ENCODE peak calls at places on chromosome 7, in eight cellular contexts. V is right cardiac atrium, O is NCI-H1436, J is fibroblast of lung, D is HFF-Myc, P is colonic mucosa, G is A549, Y is mammary epithelial cell. X is an unnamed sample.

GRCh38 chr7:131083781-131084180 is 243.9 kb upstream of the MKLN1 start:
- DNase-seq in Y (no peak), P (no peak), D (no peak), O (no peak), J (no peak), G (no peak), V (no peak), X (no peak)

GRCh38 chr7:123712619-123713018 is 36.2 kb downstream of the WASL start:
- DNase-seq in V (no peak), P (no peak), D (no peak), O (no peak), G (no peak), Y (peak), J (peak), X (no peak)

GRCh38 chr7:29807179-29807841 is 1.0 kb downstream of the WIPF3 start:
- DNase-seq in J (no peak), Y (no peak), G (peak), O (no peak), V (peak), P (peak), D (no peak), X (peak)

GRCh38 chr7:73341877-73342276 is 13.9 kb downstream of the FKBP6 start:
- DNase-seq in P (no peak), J (peak), D (peak), V (no peak), G (peak), Y (peak), O (no peak), X (no peak)

GRCh38 chr7:27689045-27689877 is 26.6 kb upstream of the HIBADH start:
- DNase-seq in Y (peak), V (no peak), J (no peak), D (no peak), P (peak), G (no peak), O (peak), X (no peak)

GRCh38 chr7:8260871-8261707 is 878 bp downstream of the ICA1 start:
- DNase-seq in V (peak), G (peak), Y (peak), J (peak), O (peak), P (peak), D (no peak), X (no peak)

GRCh38 chr7:69814421-69814962 is 216.2 kb downstream of the AUTS2 start:
- DNase-seq in V (peak), J (peak), D (no peak), P (no peak), O (no peak), Y (no peak), G (no peak), X (no peak)

GRCh38 chr7:120700806-120701205 is 157.1 kb downstream of the TSPAN12 start:
- DNase-seq in Y (no peak), O (no peak), V (no peak), D (no peak), G (no peak), P (no peak), J (no peak), X (no peak)

GRCh38 chr7:13979671-13980438 is 9.6 kb downstream of the ETV1 start:
- DNase-seq in V (no peak), Y (no peak), D (no peak), P (no peak), J (peak), O (no peak), G (no peak), X (no peak)